ENCODE peak calls at places on chromosomes 5 and 9, in six cellular contexts. One of them, this sample, is unnamed.

GRCh38 chr5:16179511-16179935 is at the start of gene MARCHF11:
- DNase-seq in PC-3: no peak
- DNase-seq in HCT116: no peak
- DNase-seq in MM.1S: no peak
- DNase-seq in GM12878: no peak
- DNase-seq in kidney: peak
- DNase-seq in this sample: no peak

GRCh38 chr5:111135946-111136345 is 43.8 kb downstream of the WDR36 start:
- DNase-seq in PC-3: peak
- DNase-seq in HCT116: no peak
- DNase-seq in MM.1S: no peak
- DNase-seq in GM12878: no peak
- DNase-seq in kidney: no peak
- DNase-seq in this sample: peak

GRCh38 chr9:18327106-18327505 is 146.8 kb upstream of the ADAMTSL1 start:
- DNase-seq in PC-3: no peak
- DNase-seq in HCT116: no peak
- DNase-seq in MM.1S: no peak
- DNase-seq in GM12878: no peak
- DNase-seq in kidney: no peak
- DNase-seq in this sample: no peak

GRCh38 chr5:7876867-7877266 is 7.9 kb downstream of the MTRR start:
- DNase-seq in PC-3: peak
- DNase-seq in HCT116: no peak
- DNase-seq in MM.1S: no peak
- DNase-seq in GM12878: no peak
- DNase-seq in kidney: no peak
- DNase-seq in this sample: peak

GRCh38 chr5:54719384-54720306 is 202.1 kb downstream of the SNX18 start:
- DNase-seq in PC-3: peak
- DNase-seq in HCT116: no peak
- DNase-seq in MM.1S: no peak
- DNase-seq in GM12878: no peak
- DNase-seq in kidney: no peak
- DNase-seq in this sample: peak

GRCh38 chr9:970310-971002 is 6.0 kb upstream of the DMRT3 start:
- DNase-seq in PC-3: no peak
- DNase-seq in HCT116: no peak
- DNase-seq in MM.1S: no peak
- DNase-seq in GM12878: no peak
- DNase-seq in kidney: no peak
- DNase-seq in this sample: no peak

GRCh38 chr5:218457-219289 is 553 bp downstream of the SDHA start:
- DNase-seq in PC-3: peak
- DNase-seq in HCT116: no peak
- DNase-seq in MM.1S: peak
- DNase-seq in GM12878: no peak
- DNase-seq in kidney: peak
- DNase-seq in this sample: peak

GRCh38 chr5:181191526-181192336 is 13.3 kb downstream of the TRIM7 start:
- DNase-seq in PC-3: peak
- DNase-seq in HCT116: peak
- DNase-seq in MM.1S: peak
- DNase-seq in GM12878: peak
- DNase-seq in kidney: peak
- DNase-seq in this sample: peak

GRCh38 chr9:125746017-125746773 is 978 bp upstream of the PBX3 start:
- DNase-seq in PC-3: peak
- DNase-seq in HCT116: peak
- DNase-seq in MM.1S: peak
- DNase-seq in GM12878: peak
- DNase-seq in kidney: peak
- DNase-seq in this sample: peak

GRCh38 chr9:125748511-125749099 is 1.4 kb downstream of the PBX3 start:
- DNase-seq in PC-3: no peak
- DNase-seq in HCT116: no peak
- DNase-seq in MM.1S: no peak
- DNase-seq in GM12878: no peak
- DNase-seq in kidney: no peak
- DNase-seq in this sample: peak

GRCh38 chr9:125747765-125748510 is 765 bp downstream of the PBX3 start:
- DNase-seq in PC-3: peak
- DNase-seq in HCT116: no peak
- DNase-seq in MM.1S: peak
- DNase-seq in GM12878: no peak
- DNase-seq in kidney: peak
- DNase-seq in this sample: no peak

GRCh38 chr9:125746774-125747052 is 460 bp upstream of the PBX3 start:
- DNase-seq in PC-3: no peak
- DNase-seq in HCT116: no peak
- DNase-seq in MM.1S: no peak
- DNase-seq in GM12878: no peak
- DNase-seq in kidney: no peak
- DNase-seq in this sample: no peak

DNA sequence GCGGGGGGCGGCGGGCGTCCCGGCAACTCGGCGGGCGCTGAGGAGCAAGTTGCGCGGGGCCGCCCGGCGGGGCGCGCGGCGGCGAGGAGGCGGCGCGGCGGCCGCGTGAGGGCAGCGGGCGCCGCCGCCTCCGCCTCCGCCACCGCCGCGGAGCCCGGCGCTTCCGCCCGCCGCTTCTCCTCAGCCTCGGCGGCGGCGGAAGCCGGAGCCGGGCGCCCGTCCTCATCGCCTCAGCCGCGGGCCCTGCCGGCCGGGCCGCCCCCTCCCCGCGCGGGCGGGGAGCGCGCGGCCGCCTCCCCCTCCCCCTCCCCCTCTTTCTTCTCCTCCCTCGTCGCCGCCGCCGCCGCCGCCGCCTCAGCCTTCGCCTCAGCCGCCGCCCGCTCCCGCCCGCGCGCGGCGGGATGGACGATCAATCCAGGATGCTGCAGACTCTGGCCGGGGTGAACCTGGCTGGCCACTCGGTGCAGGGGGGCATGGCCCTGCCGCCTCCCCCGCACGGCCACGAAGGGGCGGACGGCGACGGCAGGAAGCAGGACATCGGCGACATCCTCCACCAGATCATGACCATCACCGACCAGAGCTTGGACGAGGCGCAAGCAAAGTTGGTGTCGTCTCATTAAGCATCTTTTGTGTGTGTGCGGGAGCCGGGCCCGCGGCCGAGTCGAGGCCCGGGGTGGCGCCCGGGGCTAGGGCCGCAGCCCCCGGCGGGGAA is at the start of gene PBX3:
- DNase-seq in PC-3: peak
- DNase-seq in HCT116: no peak
- DNase-seq in MM.1S: peak
- DNase-seq in GM12878: no peak
- DNase-seq in kidney: peak
- DNase-seq in this sample: peak
- H3K9ac ChIP-seq in PC-3: peak
- H3K9ac ChIP-seq in HCT116: peak
- H3K9ac ChIP-seq in MM.1S: peak
- H3K9ac ChIP-seq in GM12878: peak
- H3K9ac ChIP-seq in kidney: peak
- H3K9ac ChIP-seq in this sample: peak

GRCh38 chr5:1545126-1545797 is 21.5 kb upstream of the LPCAT1 start:
- DNase-seq in PC-3: no peak
- DNase-seq in HCT116: no peak
- DNase-seq in MM.1S: no peak
- DNase-seq in GM12878: no peak
- DNase-seq in kidney: peak
- DNase-seq in this sample: no peak
- H3K9ac ChIP-seq in PC-3: no peak
- H3K9ac ChIP-seq in HCT116: no peak
- H3K9ac ChIP-seq in MM.1S: no peak
- H3K9ac ChIP-seq in GM12878: no peak
- H3K9ac ChIP-seq in kidney: no peak
- H3K9ac ChIP-seq in this sample: no peak

GRCh38 chr9:79708541-79708940 is 136.8 kb downstream of the TLE4 start:
- DNase-seq in PC-3: no peak
- DNase-seq in HCT116: no peak
- DNase-seq in MM.1S: no peak
- DNase-seq in GM12878: no peak
- DNase-seq in kidney: no peak
- DNase-seq in this sample: no peak
- H3K9ac ChIP-seq in PC-3: no peak
- H3K9ac ChIP-seq in HCT116: no peak
- H3K9ac ChIP-seq in MM.1S: no peak
- H3K9ac ChIP-seq in GM12878: no peak
- H3K9ac ChIP-seq in kidney: no peak
- H3K9ac ChIP-seq in this sample: no peak

GRCh38 chr5:96658272-96658671 is 3.9 kb upstream of the CAST start:
- DNase-seq in PC-3: peak
- DNase-seq in HCT116: no peak
- DNase-seq in MM.1S: no peak
- DNase-seq in GM12878: no peak
- DNase-seq in kidney: no peak
- DNase-seq in this sample: no peak

GRCh38 chr5:96655085-96655484 is 7.1 kb upstream of the CAST start:
- DNase-seq in PC-3: no peak
- DNase-seq in HCT116: no peak
- DNase-seq in MM.1S: no peak
- DNase-seq in GM12878: no peak
- DNase-seq in kidney: no peak
- DNase-seq in this sample: no peak

GRCh38 chr5:96654209-96654608 is 8.0 kb upstream of the CAST start:
- DNase-seq in PC-3: no peak
- DNase-seq in HCT116: no peak
- DNase-seq in MM.1S: peak
- DNase-seq in GM12878: no peak
- DNase-seq in kidney: no peak
- DNase-seq in this sample: no peak

GRCh38 chr5:96655506-96655905 is 6.7 kb upstream of the CAST start:
- DNase-seq in PC-3: peak
- DNase-seq in HCT116: no peak
- DNase-seq in MM.1S: no peak
- DNase-seq in GM12878: no peak
- DNase-seq in kidney: no peak
- DNase-seq in this sample: peak

DNA sequence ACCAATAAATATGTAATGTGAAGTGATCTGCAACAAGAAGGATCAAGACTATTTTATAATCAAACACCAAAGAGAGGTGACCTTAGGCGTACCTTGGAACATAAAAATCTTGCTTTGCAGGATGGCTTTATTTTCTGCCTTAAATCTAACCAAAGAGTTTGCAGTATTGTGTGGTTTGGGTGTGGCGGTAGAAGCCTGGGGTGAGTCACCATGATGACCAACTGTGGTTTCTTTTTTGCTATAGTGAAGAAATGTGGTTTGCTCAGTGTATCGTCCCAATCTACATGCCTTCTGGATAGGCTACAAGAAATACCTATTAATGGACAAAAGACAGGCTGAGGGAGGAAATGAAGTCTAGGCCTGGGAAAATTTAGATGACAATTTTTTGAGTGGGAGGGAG is 5.1 kb upstream of the CAST start:
- DNase-seq in PC-3: peak
- DNase-seq in HCT116: peak
- DNase-seq in MM.1S: peak
- DNase-seq in GM12878: peak
- DNase-seq in kidney: no peak
- DNase-seq in this sample: peak
- H3K9ac ChIP-seq in PC-3: peak
- H3K9ac ChIP-seq in HCT116: no peak
- H3K9ac ChIP-seq in MM.1S: no peak
- H3K9ac ChIP-seq in GM12878: no peak
- H3K9ac ChIP-seq in kidney: no peak
- H3K9ac ChIP-seq in this sample: no peak